ENCODE peak calls at places on chromosomes 12 and 14, in five cellular contexts. A is transverse colon, X is A549, B is HCT116, L is heart left ventricle. J is an unnamed sample.

GRCh38 chr14:60092516-60092915 is 793 bp downstream of the PCNX4 start:
- DNase-seq in A (peak), X (peak), B (no peak), L (peak), J (no peak)

GRCh38 chr12:230925-231671 is 17.1 kb upstream of the SLC6A12 start:
- DNase-seq in A (no peak), X (no peak), B (no peak), L (no peak), J (peak)

GRCh38 chr12:56165369-56165768 is 7.2 kb downstream of the MYL6 start:
- DNase-seq in A (no peak), X (no peak), B (no peak), L (no peak), J (peak)

GRCh38 chr12:4372653-4373052 is 6.9 kb downstream of the FGF23 start:
- DNase-seq in A (no peak), X (no peak), B (no peak), L (no peak), J (no peak)

GRCh38 chr12:3032770-3033537 is 44.2 kb upstream of the TSPAN9 start:
- DNase-seq in A (no peak), X (no peak), B (no peak), L (peak), J (no peak)

GRCh38 chr12:120708646-120709045 is 1.6 kb upstream of the UNC119B start:
- DNase-seq in A (no peak), X (no peak), B (no peak), L (no peak), J (no peak)

GRCh38 chr14:88895116-88895515 is 70.7 kb downstream of the TTC8 start:
- DNase-seq in A (no peak), X (no peak), B (no peak), L (no peak), J (no peak)

GRCh38 chr14:99554184-99554583 is 49.8 kb downstream of the CCDC85C start:
- DNase-seq in A (no peak), X (no peak), B (no peak), L (no peak), J (no peak)

GRCh38 chr12:99979471-99979870 is 5.3 kb downstream of the ANKS1B start:
- DNase-seq in A (no peak), X (no peak), B (no peak), L (no peak), J (no peak)

GRCh38 chr12:570237-570925 is 92.9 kb downstream of the NINJ2 start:
- DNase-seq in A (peak), X (peak), B (peak), L (peak), J (peak)

GRCh38 chr12:116880817-116881324 is 370 bp downstream of the HRK start:
- DNase-seq in A (peak), X (peak), B (no peak), L (peak), J (no peak)

GRCh38 chr14:25308244-25308643 is 258.3 kb upstream of the STXBP6 start:
- DNase-seq in A (peak), X (no peak), B (no peak), L (no peak), J (no peak)

GRCh38 chr14:74438351-74438915 is 12.4 kb upstream of the SYNDIG1L start:
- DNase-seq in A (no peak), X (no peak), B (no peak), L (no peak), J (no peak)

GRCh38 chr14:100221419-100222218 is 17.3 kb upstream of the YY1 start:
- DNase-seq in A (peak), X (no peak), B (no peak), L (peak), J (peak)

GRCh38 chr14:76922599-76922998 is 96.4 kb downstream of the LRRC74A start:
- DNase-seq in A (no peak), X (no peak), B (no peak), L (no peak), J (no peak)

GRCh38 chr14:52369305-52369781 is 55.2 kb downstream of the PTGER2 start:
- DNase-seq in A (no peak), X (no peak), B (no peak), L (no peak), J (no peak)

GRCh38 chr12:100860611-100861010 is 66.0 kb downstream of the ANO4 start:
- DNase-seq in A (no peak), X (no peak), B (no peak), L (no peak), J (no peak)

GRCh38 chr12:503111-503761 is 43.5 kb downstream of the B4GALNT3 start:
- DNase-seq in A (peak), X (no peak), B (peak), L (no peak), J (peak)

GRCh38 chr12:110766311-110767154 is 23.8 kb upstream of the PPP1CC start:
- DNase-seq in A (no peak), X (no peak), B (no peak), L (no peak), J (no peak)

GRCh38 chr14:34021096-34021495 is 70.2 kb upstream of the EGLN3 start:
- DNase-seq in A (no peak), X (no peak), B (no peak), L (no peak), J (no peak)

GRCh38 chr14:83433618-83434017 is 1900.0 kb upstream of the SEL1L start:
- DNase-seq in A (no peak), X (no peak), B (no peak), L (no peak), J (no peak)

GRCh38 chr12:55612646-55613045 is 24.0 kb upstream of the OR10P1 start:
- DNase-seq in A (no peak), X (no peak), B (no peak), L (no peak), J (no peak)

DNA sequence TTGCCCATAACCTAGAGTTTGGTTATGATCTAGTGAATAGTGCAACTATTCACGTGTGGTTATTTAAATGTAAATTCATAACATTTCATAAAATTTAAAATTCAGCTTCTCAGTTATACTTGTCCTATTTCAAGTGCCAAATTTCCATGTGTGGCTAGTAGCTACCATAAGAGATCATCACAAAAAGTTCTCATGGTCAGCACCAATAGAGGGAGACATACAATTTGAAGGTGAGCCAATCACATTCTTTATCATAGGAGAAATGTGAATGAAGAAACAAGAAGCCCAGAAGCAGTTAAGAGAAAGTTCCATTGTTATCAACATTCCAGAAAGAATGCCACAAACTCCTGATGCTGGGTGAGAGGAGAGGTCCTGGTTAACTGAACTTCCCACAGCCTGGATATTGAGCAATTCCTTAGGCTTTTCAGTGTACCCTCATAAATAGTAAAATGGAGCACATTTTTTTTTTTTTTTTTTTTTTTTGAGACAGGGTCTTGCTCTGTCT is 892.9 kb upstream of the USP15 start:
- DNase-seq in A (no peak), X (no peak), B (no peak), L (no peak), J (no peak)
- TF ChIP-seq CTCF in A (no peak), X (no peak), B (no peak), L (no peak), J (no peak)

GRCh38 chr14:28763914-28764848 is 2.4 kb upstream of the FOXG1 start:
- DNase-seq in A (no peak), X (no peak), B (no peak), L (no peak), J (no peak)
- H3K4me3 ChIP-seq in A (no peak), X (no peak), B (no peak), L (no peak), J (no peak)

GRCh38 chr12:51886021-51886710 is 1.7 kb upstream of the ANKRD33 start:
- DNase-seq in A (peak), X (peak), B (no peak), L (peak), J (peak)
- TF ChIP-seq POLR2A in A (no peak), X (no peak), B (no peak), L (peak), J (no peak)

DNA sequence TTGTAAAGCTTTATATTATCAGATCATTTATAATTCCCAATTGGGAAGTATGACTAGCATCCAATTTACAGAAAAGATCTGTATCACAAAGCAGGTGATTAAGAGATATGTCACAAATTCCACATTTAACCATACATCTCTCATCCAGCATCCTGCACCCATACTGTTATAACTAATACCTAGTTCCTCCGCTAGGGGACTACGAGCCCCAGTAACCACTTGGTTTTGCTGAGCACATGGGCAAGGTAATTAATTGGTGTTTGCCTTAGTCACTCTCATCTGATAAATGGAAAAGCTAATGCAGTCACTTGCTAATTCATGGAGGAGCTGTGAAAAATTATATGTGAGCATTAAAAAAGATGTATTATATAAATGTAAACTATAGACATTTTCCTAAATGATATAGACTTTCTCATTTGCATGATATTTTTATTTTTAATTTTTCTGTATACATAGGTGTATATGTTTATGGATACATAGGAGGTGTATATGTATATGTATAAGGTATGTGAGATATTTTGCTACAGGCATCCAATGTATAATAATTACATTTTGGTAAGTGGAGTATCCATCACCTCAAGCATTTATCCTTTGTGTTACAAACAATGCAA is 1031.8 kb downstream of the GALC start:
- DNase-seq in A (no peak), X (no peak), B (no peak), L (no peak), J (no peak)
- TF ChIP-seq CTCF in A (no peak), X (no peak), B (peak), L (peak), J (no peak)